ENCODE peak calls at places on chromosomes 3 and 15, in four cellular contexts. W is SK-N-SH, Z is GM12878, U is HCT116. N is an unnamed sample. For H4K20me1, the result is how much of the 10 kb centered on the place peaks cover.

GRCh38 chr3:153400641-153401040 is 238.6 kb downstream of the RAP2B start:
- DNase-seq in W (no peak), U (no peak), Z (no peak), N (no peak)

GRCh38 chr3:106381265-106381942 is 512.6 kb upstream of the CBLB start:
- DNase-seq in W (no peak), U (no peak), Z (no peak), N (no peak)

GRCh38 chr3:32956750-32957570 is 5.5 kb downstream of the CCR4 start:
- DNase-seq in U (no peak), W (no peak), Z (no peak), N (no peak)

GRCh38 chr3:42906085-42906904 is at the start of gene ZNF662:
- DNase-seq in U (no peak), Z (no peak), W (peak), N (no peak)

GRCh38 chr3:194395201-194395600 is 3.9 kb downstream of the GP5 start:
- DNase-seq in Z (no peak), W (no peak), U (no peak), N (peak)

GRCh38 chr3:10284496-10284895 is 8.3 kb downstream of the GHRL start:
- DNase-seq in W (no peak), U (no peak), Z (peak), N (no peak)

GRCh38 chr3:128698211-128699011 is 27.6 kb upstream of the RAB7A start:
- DNase-seq in W (peak), U (no peak), Z (no peak), N (peak)

GRCh38 chr15:50890751-50891150 is 17.7 kb upstream of the AP4E1 start:
- DNase-seq in U (no peak), W (no peak), Z (no peak), N (no peak)

GRCh38 chr3:53024315-53024714 is 21.6 kb downstream of the SFMBT1 start:
- DNase-seq in U (no peak), W (no peak), Z (no peak), N (no peak)

GRCh38 chr3:178665747-178666146 is 129.5 kb downstream of the KCNMB2 start:
- DNase-seq in Z (no peak), W (no peak), U (no peak), N (no peak)

GRCh38 chr3:161415506-161416231 is 44.4 kb upstream of the SPTSSB start:
- DNase-seq in W (no peak), U (no peak), Z (no peak), N (peak)

GRCh38 chr3:21170964-21171363 is 580.0 kb downstream of the ZNF385D start:
- DNase-seq in Z (no peak), W (peak), U (no peak), N (no peak)

GRCh38 chr15:89101302-89102191 is 13.3 kb downstream of the ABHD2 start:
- DNase-seq in W (no peak), U (peak), Z (no peak), N (peak)

GRCh38 chr3:23041918-23042696 is 161.0 kb upstream of the UBE2E2 start:
- DNase-seq in W (no peak), Z (no peak), U (peak), N (no peak)

GRCh38 chr3:34229871-34230270 is 431.4 kb downstream of the PDCD6IP start:
- DNase-seq in Z (no peak), U (no peak), W (peak), N (no peak)

GRCh38 chr3:45066109-45066801 is 40.2 kb downstream of the CLEC3B start:
- DNase-seq in Z (no peak), W (no peak), U (no peak), N (no peak)

GRCh38 chr15:68543546-68544008 is 35.2 kb upstream of the CORO2B start:
- DNase-seq in W (no peak), Z (no peak), U (no peak), N (no peak)

GRCh38 chr3:70064194-70064787 is 64.8 kb downstream of the SAMMSON start:
- DNase-seq in Z (peak), W (peak), U (peak), N (peak)

GRCh38 chr3:14178247-14179113 is at the start of the genes LSM3 and XPC:
- DNase-seq in Z (peak), W (peak), U (peak), N (peak)

GRCh38 chr15:67816668-67817067 is 8.6 kb upstream of the SKOR1 start:
- DNase-seq in Z (no peak), W (no peak), U (no peak), N (no peak)

GRCh38 chr3:181610083-181610972 is 101.4 kb upstream of the SOX2 start:
- DNase-seq in Z (no peak), W (no peak), U (no peak), N (peak)

GRCh38 chr15:99446565-99447496 is 119.0 kb upstream of the MEF2A start:
- DNase-seq in Z (no peak), U (no peak), W (peak), N (no peak)

GRCh38 chr3:157871838-157872497 is 234.3 kb downstream of the SHOX2 start:
- DNase-seq in W (peak), U (no peak), Z (no peak), N (no peak)

GRCh38 chr15:80180986-80181385 is 28.2 kb downstream of the FAH start:
- DNase-seq in W (no peak), Z (no peak), U (no peak), N (no peak)

GRCh38 chr15:101307048-101307896 is 12.2 kb upstream of the SNRPA1 start:
- DNase-seq in U (no peak), Z (no peak), W (peak), N (no peak)

GRCh38 chr3:11634974-11635612 is 8.6 kb downstream of the VGLL4 start:
- DNase-seq in Z (no peak), W (no peak), U (no peak), N (peak)
- H4K20me1 ChIP-seq in Z (under half), W (half or more), U (under half), N (under half)

GRCh38 chr3:196281962-196282361 is 5.6 kb downstream of the PCYT1A start:
- DNase-seq in W (no peak), U (no peak), Z (no peak), N (no peak)

GRCh38 chr3:196287405-196288140 is at the start of gene PCYT1A:
- DNase-seq in Z (peak), W (peak), U (peak), N (peak)

GRCh38 chr3:196284396-196284795 is 3.1 kb downstream of the PCYT1A start:
- DNase-seq in W (no peak), U (no peak), Z (no peak), N (no peak)

GRCh38 chr3:196288141-196288460 is 575 bp upstream of the PCYT1A start:
- DNase-seq in W (no peak), U (no peak), Z (no peak), N (no peak)

GRCh38 chr3:196287066-196287404 is 491 bp downstream of the PCYT1A start:
- DNase-seq in W (no peak), Z (no peak), U (no peak), N (no peak)
- TF ChIP-seq MAX in W (no peak), Z (no peak), U (no peak), N (no peak)

DNA sequence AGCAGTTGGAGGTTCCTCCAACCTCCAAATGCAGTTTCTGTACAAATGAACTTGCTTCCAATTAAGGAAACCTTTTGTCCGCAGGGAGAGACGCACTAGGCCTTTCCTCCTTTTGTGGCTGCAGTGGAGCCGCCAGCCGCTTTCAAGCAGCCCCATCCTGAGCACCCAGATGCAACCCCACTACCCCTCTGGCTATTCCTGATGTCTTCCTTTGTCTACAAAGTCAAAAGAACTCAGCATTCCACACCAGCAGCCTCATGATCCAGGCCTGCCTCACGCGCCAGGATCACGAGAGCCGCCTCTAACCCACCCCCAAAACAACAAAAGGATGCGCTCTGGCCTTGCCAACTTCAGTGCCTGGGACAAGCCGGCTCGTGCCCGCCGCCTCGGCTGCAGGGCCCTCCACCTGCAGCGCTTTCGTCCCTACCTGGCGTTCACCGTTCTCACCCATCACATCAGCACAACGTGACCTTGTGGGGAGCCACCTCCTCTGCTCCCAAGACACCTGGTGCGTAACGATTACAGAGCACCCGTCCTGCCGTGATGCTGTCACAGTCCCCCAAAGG is 48.2 kb upstream of the MUC4 start:
- DNase-seq in W (no peak), Z (no peak), U (no peak), N (no peak)
- H2AFZ ChIP-seq in W (no peak), Z (no peak), U (peak), N (peak)

GRCh38 chr3:184465883-184466412 is 86.1 kb downstream of the CHRD start:
- DNase-seq in Z (no peak), W (no peak), U (no peak), N (no peak)
- H4K20me1 ChIP-seq in Z (under half), W (under half), U (under half), N (under half)

DNA sequence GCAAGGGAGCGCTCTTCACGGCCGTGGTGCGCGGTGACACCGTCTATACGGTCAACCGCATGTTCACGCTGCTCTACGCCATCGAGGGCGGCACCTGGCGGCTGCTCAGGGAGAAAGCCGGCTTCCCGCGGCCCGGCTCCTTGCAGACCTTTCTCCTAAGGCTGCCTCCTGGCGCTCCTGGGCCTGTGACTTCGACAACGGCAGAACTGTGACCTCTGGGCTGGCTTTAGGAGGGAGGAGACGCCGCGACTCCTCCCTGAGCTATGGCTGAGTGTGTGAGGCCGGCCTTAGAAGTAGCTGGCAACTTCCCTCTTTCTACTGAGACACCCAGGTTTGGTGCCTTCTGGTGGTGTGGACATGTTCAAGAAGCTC is 1.4 kb downstream of the KBTBD13 start:
- DNase-seq in Z (no peak), W (peak), U (peak), N (peak)
- TF ChIP-seq MAX in Z (no peak), W (no peak), U (peak), N (no peak)

DNA sequence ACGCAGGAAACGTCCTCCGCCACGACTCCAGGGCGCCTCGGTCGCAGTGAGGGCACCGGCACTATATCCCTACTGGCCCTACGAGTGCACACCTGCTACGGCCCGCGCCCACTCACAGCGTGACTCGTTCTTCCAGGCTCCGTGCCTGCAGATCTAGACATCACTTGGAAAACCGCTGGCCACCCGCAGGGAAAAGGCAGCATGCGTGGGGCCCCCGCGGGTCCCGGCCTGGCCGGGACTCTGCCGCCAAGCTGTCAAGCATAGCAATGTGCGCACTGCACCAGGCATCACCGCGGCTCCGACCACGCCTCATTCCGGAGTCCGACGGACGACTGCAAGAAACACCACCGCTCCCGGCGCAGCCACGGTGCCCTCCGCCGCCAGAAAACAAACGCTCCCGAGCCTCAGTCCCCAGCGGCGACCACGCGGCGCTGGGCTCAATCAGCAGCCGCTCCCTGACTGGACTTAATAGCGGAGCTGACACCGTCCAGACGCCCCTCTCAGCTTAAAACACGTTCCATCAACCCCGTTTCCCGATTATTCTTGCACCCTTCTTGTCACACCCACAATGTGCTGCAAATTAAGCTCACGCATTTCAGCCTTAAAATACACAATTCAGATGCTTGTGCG is 984 bp downstream of the CYFIP1 start:
- DNase-seq in U (no peak), W (peak), Z (no peak), N (peak)
- H2AFZ ChIP-seq in U (no peak), W (peak), Z (peak), N (peak)

DNA sequence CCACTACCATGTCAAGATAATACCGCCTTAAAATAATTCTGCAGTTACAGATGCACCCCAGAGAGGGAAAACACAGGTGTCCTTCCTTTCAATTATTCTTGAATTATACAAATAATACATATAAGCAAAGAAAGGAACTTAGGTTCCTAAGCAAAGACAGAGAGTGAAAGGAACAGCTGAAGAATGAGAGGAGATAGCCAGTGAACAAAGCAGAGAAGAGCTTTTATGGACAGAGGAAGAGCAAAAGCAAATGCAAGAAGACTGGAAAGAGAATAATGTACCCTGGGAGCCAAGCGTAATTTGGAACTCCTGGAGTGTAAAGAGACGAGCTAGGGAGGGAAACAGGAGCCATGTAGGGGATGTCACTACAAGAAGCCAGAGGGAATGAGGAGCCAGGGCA is 21.7 kb downstream of the GPR176 start:
- DNase-seq in W (no peak), U (no peak), Z (no peak), N (no peak)
- H4K20me1 ChIP-seq in W (under half), U (under half), Z (under half), N (under half)

N was measured in endothelial cell of umbilical vein.